ENCODE peak calls at places on chromosomes 2 and 18, in five cellular contexts. F is LoVo; U is HTR-8/SVneo; H is CD8-positive, alpha-beta T cell; O is breast epithelium. S is an unnamed sample.

GRCh38 chr2:189654641-189655040 is 6.6 kb upstream of the ASNSD1 start:
- DNase-seq in F (no peak), U (no peak), O (no peak), H (no peak), S (no peak)

GRCh38 chr18:62897153-62897552 is 181.8 kb downstream of the PHLPP1 start:
- DNase-seq in F (no peak), U (peak), O (no peak), H (no peak), S (no peak)

GRCh38 chr2:105052773-105053172 is 14.9 kb downstream of the MRPS9 start:
- DNase-seq in U (no peak), H (no peak), O (no peak), F (no peak), S (no peak)

GRCh38 chr2:68726608-68727367 is 7.8 kb upstream of the ARHGAP25 start:
- DNase-seq in U (no peak), O (no peak), F (no peak), H (peak), S (peak)

GRCh38 chr2:231167745-231168459 is 30.5 kb upstream of the ARMC9 start:
- DNase-seq in U (no peak), F (no peak), O (no peak), H (no peak), S (no peak)

GRCh38 chr2:1049691-1050090 is 99.0 kb downstream of the SNTG2 start:
- DNase-seq in U (no peak), H (no peak), F (no peak), O (no peak), S (no peak)

GRCh38 chr18:33924576-33924975 is 300.1 kb downstream of the NOL4 start:
- DNase-seq in O (no peak), F (no peak), U (no peak), H (no peak), S (no peak)

GRCh38 chr2:136131961-136132839 is 14.3 kb upstream of the CXCR4 start:
- DNase-seq in U (no peak), O (no peak), H (peak), F (no peak), S (peak)

GRCh38 chr18:62324917-62325805 is at the start of gene TNFRSF11A:
- DNase-seq in U (peak), F (peak), H (peak), O (no peak), S (no peak)

GRCh38 chr2:143629344-143629743 is 500.1 kb downstream of the ARHGAP15 start:
- DNase-seq in F (peak), U (peak), H (no peak), O (no peak), S (no peak)

GRCh38 chr18:63319383-63320040 is at the start of gene BCL2:
- DNase-seq in H (no peak), U (no peak), F (no peak), O (no peak), S (peak)